ENCODE peak calls at places on chromosomes 4 and X, in seven cellular contexts. N, U, R, E, P, H and D are unnamed samples.

GRCh38 chrX:69163936-69164741 is 1.1 kb downstream of the PJA1 start:
- DNase-seq in N (peak), U (no peak), R (no peak), E (no peak), P (peak), H (peak), D (no peak)

GRCh38 chr4:931194-931959 is 739 bp downstream of the GAK start:
- DNase-seq in N (no peak), U (no peak), R (no peak), E (no peak), P (no peak), H (peak), D (no peak)

GRCh38 chrX:137040113-137040794 is 6.5 kb upstream of the GPR101 start:
- DNase-seq in N (no peak), U (no peak), R (no peak), E (no peak), P (no peak), H (no peak), D (no peak)

GRCh38 chr4:1202526-1203378 is 30.4 kb upstream of the SPON2 start:
- DNase-seq in N (no peak), U (no peak), R (no peak), E (no peak), P (no peak), H (no peak), D (no peak)

GRCh38 chrX:85963736-85964135 is 83.6 kb downstream of the CHM start:
- DNase-seq in N (no peak), U (no peak), R (peak), E (no peak), P (no peak), H (no peak), D (peak)

GRCh38 chr4:181959121-181959520 is 284.1 kb upstream of the TENM3 start:
- DNase-seq in N (no peak), U (no peak), R (no peak), E (no peak), P (no peak), H (no peak), D (no peak)

GRCh38 chr4:11230888-11231287 is 197.8 kb downstream of the HS3ST1 start:
- DNase-seq in N (peak), U (no peak), R (no peak), E (no peak), P (no peak), H (no peak), D (no peak)

GRCh38 chr4:101304916-101305315 is 42.4 kb downstream of the PPP3CA start:
- DNase-seq in N (no peak), U (no peak), R (no peak), E (no peak), P (peak), H (no peak), D (peak)